ENCODE peak calls at places on chromosomes 16 and 17, in eight cellular contexts. J, L, I, P, U, X, M and H are unnamed samples.

GRCh38 chr17:44005865-44006580 is 1.6 kb downstream of the NAGS start:
- DNase-seq in J (no peak), L (no peak), I (no peak), P (no peak), U (no peak), X (no peak), M (peak; percentile 89), H (no peak)

GRCh38 chr17:16882243-16882925 is 89.5 kb downstream of the TNFRSF13B start:
- DNase-seq in J (no peak), L (no peak), I (no peak), P (no peak), U (no peak), X (no peak), M (peak; percentile 24), H (no peak)

GRCh38 chr16:27751676-27752075 is 201.7 kb downstream of the KATNIP start:
- DNase-seq in J (no peak), L (no peak), I (no peak), P (no peak), U (no peak), X (no peak), M (no peak), H (no peak)

GRCh38 chr17:16044484-16044883 is 44.9 kb downstream of the TTC19 start:
- DNase-seq in J (no peak), L (no peak), I (no peak), P (no peak), U (no peak), X (no peak), M (no peak), H (no peak)

GRCh38 chr17:43416998-43417891 is 18.5 kb downstream of the ARL4D start:
- DNase-seq in J (peak; percentile 84), L (no peak), I (no peak), P (no peak), U (peak; percentile 67), X (peak; percentile 77), M (no peak), H (peak; percentile 90)

GRCh38 chr16:56673916-56674315 is 4.3 kb downstream of the MT1H start:
- DNase-seq in J (peak; percentile 56), L (no peak), I (no peak), P (no peak), U (no peak), X (no peak), M (no peak), H (peak; percentile 44)

GRCh38 chr17:4152471-4152870 is 9.5 kb downstream of the CYB5D2 start:
- DNase-seq in J (no peak), L (peak; percentile 29), I (no peak), P (no peak), U (no peak), X (no peak), M (no peak), H (no peak)

GRCh38 chr16:12500771-12501170 is 302.9 kb downstream of the CPPED1 start:
- DNase-seq in J (no peak), L (no peak), I (no peak), P (no peak), U (no peak), X (no peak), M (no peak), H (no peak)

GRCh38 chr17:10031102-10031501 is 126.0 kb upstream of the RCVRN start:
- DNase-seq in J (no peak), L (no peak), I (no peak), P (no peak), U (no peak), X (no peak), M (no peak), H (no peak)

GRCh38 chr16:47143677-47144558 is at the start of gene NETO2:
- DNase-seq in J (peak; percentile 63), L (no peak), I (no peak), P (no peak), U (no peak), X (peak; percentile 48), M (peak; percentile 92), H (peak; percentile 43)

GRCh38 chr17:47717845-47718621 is 15.0 kb upstream of the TBX21 start:
- DNase-seq in J (no peak), L (no peak), I (no peak), P (no peak), U (no peak), X (no peak), M (no peak), H (no peak)

GRCh38 chr16:19223235-19223847 is 55.3 kb downstream of the SYT17 start:
- DNase-seq in J (no peak), L (no peak), I (peak; percentile 4), P (peak; percentile 8), U (no peak), X (no peak), M (no peak), H (no peak)

GRCh38 chr17:38922538-38923291 is 2.7 kb upstream of the LASP1NB start:
- DNase-seq in J (peak; percentile 91), L (no peak), I (peak; percentile 29), P (no peak), U (no peak), X (no peak), M (peak; percentile 68), H (peak; percentile 88)

GRCh38 chr17:78903101-78903779 is at the start of gene CEP295NL:
- DNase-seq in J (peak; percentile 43), L (no peak), I (no peak), P (no peak), U (no peak), X (no peak), M (no peak), H (no peak)

GRCh38 chr16:70694088-70694487 is 8.2 kb upstream of the MTSS2 start:
- DNase-seq in J (peak; percentile 83), L (no peak), I (peak; percentile 77), P (peak; percentile 22), U (no peak), X (no peak), M (no peak), H (peak; percentile 72)

GRCh38 chr17:1478418-1478817 is 14.1 kb downstream of the MYO1C start:
- DNase-seq in J (no peak), L (no peak), I (no peak), P (no peak), U (no peak), X (no peak), M (no peak), H (no peak)

GRCh38 chr17:74566132-74566753 is 1.1 kb downstream of the CD300H start:
- DNase-seq in J (peak; percentile 53), L (no peak), I (no peak), P (peak; percentile 27), U (no peak), X (no peak), M (peak; percentile 82), H (peak; percentile 14)

GRCh38 chr17:40168262-40168832 is 8.9 kb upstream of the RAPGEFL1 start:
- DNase-seq in J (peak; percentile 85), L (peak; percentile 26), I (peak; percentile 47), P (peak; percentile 41), U (no peak), X (no peak), M (no peak), H (peak; percentile 85)

GRCh38 chr17:61205931-61206330 is 193.7 kb upstream of the TBX2 start:
- DNase-seq in J (no peak), L (no peak), I (no peak), P (no peak), U (no peak), X (no peak), M (no peak), H (no peak)

DNA sequence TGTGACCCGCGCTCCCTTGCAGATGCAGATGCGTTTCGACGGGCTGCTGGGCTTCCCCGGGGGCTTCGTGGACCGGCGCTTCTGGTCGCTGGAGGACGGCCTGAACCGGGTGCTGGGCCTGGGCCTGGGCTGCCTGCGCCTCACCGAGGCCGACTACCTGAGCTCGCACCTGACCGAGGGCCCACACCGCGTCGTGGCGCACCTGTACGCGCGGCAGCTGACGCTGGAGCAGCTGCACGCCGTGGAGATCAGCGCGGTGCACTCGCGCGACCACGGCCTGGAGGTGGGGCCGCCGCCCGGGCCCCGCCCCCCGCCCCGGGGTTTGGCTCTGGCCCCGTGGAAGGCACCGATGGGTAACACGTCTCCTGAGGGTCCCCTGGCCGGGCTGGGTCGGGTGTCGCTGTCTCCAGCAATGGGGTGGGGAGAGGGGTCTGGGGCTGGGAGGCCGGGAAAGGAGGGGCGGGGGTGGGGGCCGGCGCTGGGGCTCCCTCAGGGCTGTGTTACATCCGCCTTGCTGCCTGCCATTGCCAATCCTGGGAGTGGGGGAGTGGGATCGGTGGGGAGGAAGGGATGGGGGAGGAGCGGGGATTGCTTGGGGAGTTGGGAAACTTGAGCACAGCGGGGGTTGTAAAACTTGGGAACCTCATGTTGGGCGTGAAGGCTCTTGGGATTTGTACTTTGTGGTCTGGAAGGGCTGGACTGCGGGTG is 748 bp downstream of the NUDT16L1 start:
- DNase-seq in J (peak; percentile 63), L (no peak), I (peak; percentile 22), P (no peak), U (no peak), X (peak; percentile 49), M (peak; percentile 90), H (peak; percentile 46)
- TF ChIP-seq CTCF in J (no peak), L (no peak), I (no peak), P (no peak), U (no peak), X (no peak), M (no peak), H (no peak)

GRCh38 chr16:50781518-50781917 is 39.6 kb downstream of the CYLD start:
- DNase-seq in J (no peak), L (no peak), I (no peak), P (no peak), U (no peak), X (no peak), M (no peak), H (no peak)

GRCh38 chr16:50778284-50779163 is 36.6 kb downstream of the CYLD start:
- DNase-seq in J (no peak), L (no peak), I (no peak), P (no peak), U (no peak), X (no peak), M (no peak), H (no peak)

GRCh38 chr16:50776042-50776441 is 34.2 kb downstream of the CYLD start:
- DNase-seq in J (no peak), L (no peak), I (no peak), P (no peak), U (no peak), X (no peak), M (no peak), H (no peak)

DNA sequence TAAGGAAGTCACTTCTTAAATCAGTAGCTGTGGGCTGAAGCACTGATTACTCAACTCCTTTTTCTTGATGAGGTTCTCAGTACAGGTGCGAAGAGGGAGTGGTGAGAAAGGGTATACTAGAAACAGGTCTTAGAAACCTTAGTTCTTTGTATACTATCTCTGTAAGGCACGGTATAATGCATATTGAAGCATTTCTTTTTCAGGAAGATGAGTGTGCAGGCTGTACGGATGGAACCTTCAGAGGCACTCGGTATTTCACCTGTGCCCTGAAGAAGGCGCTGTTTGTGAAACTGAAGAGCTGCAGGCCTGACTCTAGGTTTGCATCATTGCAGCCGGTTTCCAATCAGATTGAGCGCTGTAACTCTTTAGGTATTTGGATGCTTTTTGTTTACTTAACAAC is 39.2 kb downstream of the CYLD start:
- DNase-seq in J (no peak), L (no peak), I (no peak), P (no peak), U (no peak), X (no peak), M (no peak), H (no peak)
- TF ChIP-seq CTCF in J (peak; percentile 3), L (no peak), I (peak; percentile 19), P (peak; percentile 28), U (no peak), X (no peak), M (no peak), H (no peak)

GRCh38 chr16:88924834-88925539 is 52.0 kb downstream of the CBFA2T3 start:
- DNase-seq in J (peak; percentile 90), L (peak; percentile 42), I (peak; percentile 27), P (no peak), U (no peak), X (no peak), M (peak; percentile 89), H (peak; percentile 86)
- TF ChIP-seq CTCF in J (peak; percentile 43), L (peak; percentile 76), I (peak; percentile 62), P (no peak), U (no peak), X (peak; percentile 38), M (peak; percentile 67), H (peak; percentile 54)

GRCh38 chr16:61936522-61936921 is 99.7 kb downstream of the CDH8 start:
- DNase-seq in J (no peak), L (no peak), I (no peak), P (no peak), U (no peak), X (no peak), M (no peak), H (no peak)
- TF ChIP-seq CTCF in J (peak; percentile 14), L (peak; percentile 6), I (no peak), P (peak; percentile 40), U (peak; percentile 20), X (no peak), M (no peak), H (no peak)